ENCODE peak calls at places on chromosomes 7 and 10, in seven cellular contexts. One of them, this sample, is unnamed.

GRCh38 chr10:49484501-49485230 is 54.3 kb downstream of the ERCC6 start:
- DNase-seq in transverse colon: no peak
- DNase-seq in A549: no peak
- DNase-seq in K562: no peak
- DNase-seq in SK-N-SH: no peak
- DNase-seq in sigmoid colon: no peak
- DNase-seq in HepG2: no peak
- DNase-seq in this sample: no peak

GRCh38 chr10:71112138-71112785 is 100.1 kb upstream of the UNC5B start:
- DNase-seq in transverse colon: no peak
- DNase-seq in A549: no peak
- DNase-seq in K562: no peak
- DNase-seq in SK-N-SH: no peak
- DNase-seq in sigmoid colon: no peak
- DNase-seq in HepG2: no peak
- DNase-seq in this sample: no peak

GRCh38 chr10:100755821-100756220 is 10.4 kb downstream of the PAX2 start:
- DNase-seq in transverse colon: no peak
- DNase-seq in A549: no peak
- DNase-seq in K562: no peak
- DNase-seq in SK-N-SH: no peak
- DNase-seq in sigmoid colon: no peak
- DNase-seq in HepG2: no peak
- DNase-seq in this sample: no peak

GRCh38 chr10:11414314-11415038 is 197.0 kb downstream of the USP6NL start:
- DNase-seq in transverse colon: no peak
- DNase-seq in A549: no peak
- DNase-seq in K562: peak; percentile 12
- DNase-seq in SK-N-SH: no peak
- DNase-seq in sigmoid colon: no peak
- DNase-seq in HepG2: no peak
- DNase-seq in this sample: no peak

GRCh38 chr10:131882590-131883451 is 18.0 kb upstream of the PPP2R2D start:
- DNase-seq in transverse colon: no peak
- DNase-seq in A549: no peak
- DNase-seq in K562: no peak
- DNase-seq in SK-N-SH: no peak
- DNase-seq in sigmoid colon: no peak
- DNase-seq in HepG2: no peak
- DNase-seq in this sample: no peak

GRCh38 chr7:147941316-147941715 is 649.2 kb upstream of the C7orf33 start:
- DNase-seq in transverse colon: no peak
- DNase-seq in A549: no peak
- DNase-seq in K562: no peak
- DNase-seq in SK-N-SH: no peak
- DNase-seq in sigmoid colon: no peak
- DNase-seq in HepG2: no peak
- DNase-seq in this sample: no peak

GRCh38 chr7:76191783-76192240 is 9.9 kb upstream of the SRRM3 start:
- DNase-seq in transverse colon: no peak
- DNase-seq in A549: no peak
- DNase-seq in K562: peak; percentile 62
- DNase-seq in SK-N-SH: peak; percentile 72
- DNase-seq in sigmoid colon: no peak
- DNase-seq in HepG2: peak; percentile 46
- DNase-seq in this sample: no peak

GRCh38 chr7:118324790-118325449 is 100.4 kb downstream of the ANKRD7 start:
- DNase-seq in transverse colon: no peak
- DNase-seq in A549: no peak
- DNase-seq in K562: no peak
- DNase-seq in SK-N-SH: no peak
- DNase-seq in sigmoid colon: no peak
- DNase-seq in HepG2: no peak
- DNase-seq in this sample: no peak

GRCh38 chr7:21884496-21884895 is 61.2 kb downstream of the CDCA7L start:
- DNase-seq in transverse colon: no peak
- DNase-seq in A549: no peak
- DNase-seq in K562: no peak
- DNase-seq in SK-N-SH: no peak
- DNase-seq in sigmoid colon: no peak
- DNase-seq in HepG2: no peak
- DNase-seq in this sample: no peak

GRCh38 chr10:26790596-26790995 is 70.2 kb downstream of the ABI1 start:
- DNase-seq in transverse colon: no peak
- DNase-seq in A549: no peak
- DNase-seq in K562: no peak
- DNase-seq in SK-N-SH: no peak
- DNase-seq in sigmoid colon: no peak
- DNase-seq in HepG2: no peak
- DNase-seq in this sample: no peak

GRCh38 chr10:131963350-131963749 is 18.4 kb downstream of the BNIP3 start:
- DNase-seq in transverse colon: no peak
- DNase-seq in A549: no peak
- DNase-seq in K562: no peak
- DNase-seq in SK-N-SH: no peak
- DNase-seq in sigmoid colon: peak; percentile 57
- DNase-seq in HepG2: no peak
- DNase-seq in this sample: no peak

GRCh38 chr10:23516530-23516929 is 77.7 kb downstream of the OTUD1 start:
- DNase-seq in transverse colon: no peak
- DNase-seq in A549: no peak
- DNase-seq in K562: peak; percentile 5
- DNase-seq in SK-N-SH: peak; percentile 28
- DNase-seq in sigmoid colon: no peak
- DNase-seq in HepG2: peak; percentile 17
- DNase-seq in this sample: no peak

GRCh38 chr7:82593780-82594179 is 150.2 kb upstream of the CACNA2D1 start:
- DNase-seq in transverse colon: no peak
- DNase-seq in A549: no peak
- DNase-seq in K562: no peak
- DNase-seq in SK-N-SH: no peak
- DNase-seq in sigmoid colon: no peak
- DNase-seq in HepG2: no peak
- DNase-seq in this sample: no peak

GRCh38 chr7:151452680-151453325 is 12.9 kb upstream of the CRYGN start:
- DNase-seq in transverse colon: peak; percentile 6
- DNase-seq in A549: no peak
- DNase-seq in K562: no peak
- DNase-seq in SK-N-SH: no peak
- DNase-seq in sigmoid colon: peak; percentile 56
- DNase-seq in HepG2: no peak
- DNase-seq in this sample: no peak

GRCh38 chr10:113093188-113094113 is 143.4 kb downstream of the TCF7L2 start:
- DNase-seq in transverse colon: peak; percentile 46
- DNase-seq in A549: peak; percentile 68
- DNase-seq in K562: no peak
- DNase-seq in SK-N-SH: no peak
- DNase-seq in sigmoid colon: no peak
- DNase-seq in HepG2: peak; percentile 88
- DNase-seq in this sample: no peak

GRCh38 chr7:138872576-138872975 is 74.6 kb upstream of the ATP6V0A4 start:
- DNase-seq in transverse colon: no peak
- DNase-seq in A549: no peak
- DNase-seq in K562: no peak
- DNase-seq in SK-N-SH: no peak
- DNase-seq in sigmoid colon: no peak
- DNase-seq in HepG2: no peak
- DNase-seq in this sample: no peak

GRCh38 chr10:7787150-7787856 is 490 bp downstream of the KIN start:
- DNase-seq in transverse colon: no peak
- DNase-seq in A549: peak; percentile 33
- DNase-seq in K562: no peak
- DNase-seq in SK-N-SH: no peak
- DNase-seq in sigmoid colon: no peak
- DNase-seq in HepG2: no peak
- DNase-seq in this sample: no peak

GRCh38 chr10:53022663-53023088 is 250.1 kb upstream of the MBL2 start:
- DNase-seq in transverse colon: no peak
- DNase-seq in A549: no peak
- DNase-seq in K562: no peak
- DNase-seq in SK-N-SH: no peak
- DNase-seq in sigmoid colon: no peak
- DNase-seq in HepG2: no peak
- DNase-seq in this sample: no peak

GRCh38 chr10:124619802-124620490 is 124.2 kb downstream of the FAM53B start:
- DNase-seq in transverse colon: no peak
- DNase-seq in A549: no peak
- DNase-seq in K562: no peak
- DNase-seq in SK-N-SH: no peak
- DNase-seq in sigmoid colon: no peak
- DNase-seq in HepG2: no peak
- DNase-seq in this sample: no peak

GRCh38 chr10:94212876-94213595 is 149.7 kb downstream of the NOC3L start:
- DNase-seq in transverse colon: peak; percentile 14
- DNase-seq in A549: no peak
- DNase-seq in K562: no peak
- DNase-seq in SK-N-SH: no peak
- DNase-seq in sigmoid colon: peak; percentile 69
- DNase-seq in HepG2: peak; percentile 41
- DNase-seq in this sample: no peak
- H3K4me1 ChIP-seq in transverse colon: no peaks in the 10 kb centered on the region
- H3K4me1 ChIP-seq in A549: peaks cover 17% of the 10 kb centered on the region
- H3K4me1 ChIP-seq in K562: no peaks in the 10 kb centered on the region
- H3K4me1 ChIP-seq in SK-N-SH: peaks cover 17% of the 10 kb centered on the region
- H3K4me1 ChIP-seq in sigmoid colon: peaks cover 16% of the 10 kb centered on the region
- H3K4me1 ChIP-seq in HepG2: peaks cover 9% of the 10 kb centered on the region
- H3K4me1 ChIP-seq in this sample: peaks cover 14% of the 10 kb centered on the region

GRCh38 chr7:99096124-99096887 is 47.6 kb downstream of the SMURF1 start:
- DNase-seq in transverse colon: no peak
- DNase-seq in A549: no peak
- DNase-seq in K562: no peak
- DNase-seq in SK-N-SH: no peak
- DNase-seq in sigmoid colon: no peak
- DNase-seq in HepG2: peak; percentile 44
- DNase-seq in this sample: no peak
- TF ChIP-seq EP300 in transverse colon: no peak
- TF ChIP-seq EP300 in A549: no peak
- TF ChIP-seq EP300 in K562: no peak
- TF ChIP-seq EP300 in SK-N-SH: no peak
- TF ChIP-seq EP300 in sigmoid colon: no peak
- TF ChIP-seq EP300 in HepG2: no peak
- TF ChIP-seq EP300 in this sample: no peak

DNA sequence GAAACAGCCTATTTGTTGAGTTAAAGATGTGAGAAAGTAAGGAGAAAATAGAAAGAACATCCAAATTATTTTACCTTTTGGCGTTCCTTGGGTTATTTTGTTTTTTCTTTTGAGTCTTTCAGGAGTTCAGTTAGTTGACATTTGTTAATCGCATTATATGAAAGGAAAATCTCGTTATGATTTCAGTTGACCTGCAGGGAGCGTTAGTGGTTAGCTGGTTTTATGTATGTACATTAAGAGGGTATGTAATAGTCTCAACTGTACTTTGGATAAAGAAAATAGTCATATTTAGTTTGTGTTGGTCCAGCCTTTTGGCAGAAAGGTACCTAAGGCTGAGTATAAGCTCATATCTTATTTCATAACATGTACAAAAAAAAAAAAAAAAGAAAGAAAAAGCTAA is 4.0 kb downstream of the BMPER start:
- DNase-seq in transverse colon: no peak
- DNase-seq in A549: no peak
- DNase-seq in K562: no peak
- DNase-seq in SK-N-SH: no peak
- DNase-seq in sigmoid colon: no peak
- DNase-seq in HepG2: no peak
- DNase-seq in this sample: no peak
- H3K4me3 ChIP-seq in transverse colon: no peak overlapping the region
- H3K4me3 ChIP-seq in A549: no peak overlapping the region
- H3K4me3 ChIP-seq in K562: no peak overlapping the region
- H3K4me3 ChIP-seq in SK-N-SH: no peak overlapping the region
- H3K4me3 ChIP-seq in sigmoid colon: no peak overlapping the region
- H3K4me3 ChIP-seq in HepG2: no peak overlapping the region
- H3K4me3 ChIP-seq in this sample: no peak overlapping the region

GRCh38 chr7:134836447-134836846 is 57.0 kb downstream of the CALD1 start:
- DNase-seq in transverse colon: no peak
- DNase-seq in A549: no peak
- DNase-seq in K562: peak; percentile 12
- DNase-seq in SK-N-SH: no peak
- DNase-seq in sigmoid colon: no peak
- DNase-seq in HepG2: no peak
- DNase-seq in this sample: peak; percentile 53
- H3K4me1 ChIP-seq in transverse colon: peaks cover 3% of the 10 kb centered on the region
- H3K4me1 ChIP-seq in A549: no peaks in the 10 kb centered on the region
- H3K4me1 ChIP-seq in K562: peaks cover 23% of the 10 kb centered on the region
- H3K4me1 ChIP-seq in SK-N-SH: peaks cover 16% of the 10 kb centered on the region
- H3K4me1 ChIP-seq in sigmoid colon: peaks cover 80% of the 10 kb centered on the region
- H3K4me1 ChIP-seq in HepG2: peaks cover 7% of the 10 kb centered on the region
- H3K4me1 ChIP-seq in this sample: peaks cover 23% of the 10 kb centered on the region

GRCh38 chr10:57696641-57697040 is 571.1 kb downstream of the IPMK start:
- DNase-seq in transverse colon: no peak
- DNase-seq in A549: peak; percentile 5
- DNase-seq in K562: no peak
- DNase-seq in SK-N-SH: no peak
- DNase-seq in sigmoid colon: no peak
- DNase-seq in HepG2: peak; percentile 10
- DNase-seq in this sample: no peak

GRCh38 chr10:57694956-57695605 is 572.6 kb downstream of the IPMK start:
- DNase-seq in transverse colon: no peak
- DNase-seq in A549: no peak
- DNase-seq in K562: no peak
- DNase-seq in SK-N-SH: no peak
- DNase-seq in sigmoid colon: no peak
- DNase-seq in HepG2: no peak
- DNase-seq in this sample: no peak

GRCh38 chr10:57689898-57690297 is 577.8 kb downstream of the IPMK start:
- DNase-seq in transverse colon: no peak
- DNase-seq in A549: no peak
- DNase-seq in K562: no peak
- DNase-seq in SK-N-SH: no peak
- DNase-seq in sigmoid colon: no peak
- DNase-seq in HepG2: no peak
- DNase-seq in this sample: no peak

DNA sequence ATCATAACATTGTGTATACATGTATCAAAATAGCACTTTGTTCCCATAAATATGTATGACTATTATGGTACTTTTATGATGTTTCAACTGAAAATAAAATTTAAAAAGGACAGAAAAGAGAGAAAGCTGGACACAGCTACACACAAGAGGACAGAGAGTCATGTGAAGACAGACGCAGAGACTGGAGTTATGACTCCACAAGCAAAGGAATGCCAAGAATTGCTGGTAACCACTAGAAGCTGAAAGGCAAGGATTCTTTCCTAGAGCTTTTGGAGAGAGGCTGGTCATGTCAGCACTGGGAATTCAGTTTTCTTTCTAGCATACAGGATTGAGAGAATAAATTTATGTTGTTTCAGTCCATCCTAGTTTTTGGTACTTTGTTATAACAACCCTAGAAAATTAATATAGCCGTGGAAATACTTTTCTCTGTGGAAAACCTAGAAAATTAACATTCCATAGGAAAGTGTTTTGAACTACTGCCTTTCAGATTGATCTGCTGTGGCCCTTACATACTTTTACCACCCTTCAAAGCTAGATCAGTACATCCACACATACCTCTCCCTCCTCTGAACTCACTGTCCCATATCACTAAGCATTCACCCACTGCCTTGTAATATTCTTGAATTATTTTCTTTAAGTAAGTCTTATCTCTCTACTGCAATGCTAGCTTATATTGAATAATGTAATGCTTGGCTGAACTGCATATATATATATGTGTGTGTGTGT is 575.3 kb downstream of the IPMK start:
- DNase-seq in transverse colon: no peak
- DNase-seq in A549: peak; percentile 10
- DNase-seq in K562: no peak
- DNase-seq in SK-N-SH: no peak
- DNase-seq in sigmoid colon: no peak
- DNase-seq in HepG2: no peak
- DNase-seq in this sample: no peak
- TF ChIP-seq EP300 in transverse colon: no peak
- TF ChIP-seq EP300 in A549: no peak
- TF ChIP-seq EP300 in K562: no peak
- TF ChIP-seq EP300 in SK-N-SH: no peak
- TF ChIP-seq EP300 in sigmoid colon: no peak
- TF ChIP-seq EP300 in HepG2: no peak
- TF ChIP-seq EP300 in this sample: no peak

This sample was measured in ovary.